ENCODE peak calls at places on chromosome 1, in six cellular contexts. One of them, this sample, is unnamed.
A peak's percentile ranks its signal among the peaks of the same experiment; 100 is the strongest.

GRCh38 chr1:198915327-198916231 is 276.7 kb downstream of the PTPRC start:
- DNase-seq in IMR-90: no peak
- DNase-seq in spleen: no peak
- DNase-seq in fibroblast of lung: no peak
- DNase-seq in heart left ventricle: no peak
- DNase-seq in cardiac muscle cell: no peak
- DNase-seq in this sample: no peak

GRCh38 chr1:56830052-56830451 is 10.8 kb upstream of the FYB2 start:
- DNase-seq in IMR-90: no peak
- DNase-seq in spleen: no peak
- DNase-seq in fibroblast of lung: no peak
- DNase-seq in heart left ventricle: no peak
- DNase-seq in cardiac muscle cell: no peak
- DNase-seq in this sample: no peak

GRCh38 chr1:93779540-93780121 is 98.0 kb upstream of the BCAR3 start:
- DNase-seq in IMR-90: peak; percentile 92
- DNase-seq in spleen: no peak
- DNase-seq in fibroblast of lung: peak; percentile 57
- DNase-seq in heart left ventricle: no peak
- DNase-seq in cardiac muscle cell: no peak
- DNase-seq in this sample: no peak

GRCh38 chr1:40316595-40317393 is at the start of gene COL9A2:
- DNase-seq in IMR-90: no peak
- DNase-seq in spleen: peak; percentile 93
- DNase-seq in fibroblast of lung: no peak
- DNase-seq in heart left ventricle: no peak
- DNase-seq in cardiac muscle cell: peak; percentile 48
- DNase-seq in this sample: no peak

GRCh38 chr1:60152886-60153285 is 79.3 kb upstream of the C1orf87 start:
- DNase-seq in IMR-90: no peak
- DNase-seq in spleen: no peak
- DNase-seq in fibroblast of lung: no peak
- DNase-seq in heart left ventricle: no peak
- DNase-seq in cardiac muscle cell: no peak
- DNase-seq in this sample: no peak

GRCh38 chr1:180262628-180263488 is 32.8 kb downstream of the LHX4 start:
- DNase-seq in IMR-90: no peak
- DNase-seq in spleen: peak; percentile 41
- DNase-seq in fibroblast of lung: no peak
- DNase-seq in heart left ventricle: no peak
- DNase-seq in cardiac muscle cell: no peak
- DNase-seq in this sample: no peak

GRCh38 chr1:108559215-108560142 is at the start of gene EEIG2:
- DNase-seq in IMR-90: peak; percentile 82
- DNase-seq in spleen: peak; percentile 98
- DNase-seq in fibroblast of lung: peak; percentile 87
- DNase-seq in heart left ventricle: peak; percentile 87
- DNase-seq in cardiac muscle cell: peak; percentile 89
- DNase-seq in this sample: peak; percentile 88

GRCh38 chr1:9890224-9890731 is 19.8 kb downstream of the CTNNBIP1 start:
- DNase-seq in IMR-90: peak; percentile 96
- DNase-seq in spleen: no peak
- DNase-seq in fibroblast of lung: peak; percentile 83
- DNase-seq in heart left ventricle: peak; percentile 77
- DNase-seq in cardiac muscle cell: no peak
- DNase-seq in this sample: no peak

GRCh38 chr1:18769140-18769539 is 90.3 kb downstream of the TAS1R2 start:
- DNase-seq in IMR-90: no peak
- DNase-seq in spleen: no peak
- DNase-seq in fibroblast of lung: no peak
- DNase-seq in heart left ventricle: no peak
- DNase-seq in cardiac muscle cell: no peak
- DNase-seq in this sample: no peak

GRCh38 chr1:232276651-232277050 is 353.3 kb downstream of the SIPA1L2 start:
- DNase-seq in IMR-90: no peak
- DNase-seq in spleen: no peak
- DNase-seq in fibroblast of lung: no peak
- DNase-seq in heart left ventricle: no peak
- DNase-seq in cardiac muscle cell: no peak
- DNase-seq in this sample: no peak

GRCh38 chr1:66349277-66349676 is 184.7 kb upstream of the SGIP1 start:
- DNase-seq in IMR-90: no peak
- DNase-seq in spleen: no peak
- DNase-seq in fibroblast of lung: no peak
- DNase-seq in heart left ventricle: no peak
- DNase-seq in cardiac muscle cell: no peak
- DNase-seq in this sample: no peak

GRCh38 chr1:214331180-214331579 is 50.2 kb downstream of the SMYD2 start:
- DNase-seq in IMR-90: no peak
- DNase-seq in spleen: no peak
- DNase-seq in fibroblast of lung: no peak
- DNase-seq in heart left ventricle: peak; percentile 64
- DNase-seq in cardiac muscle cell: no peak
- DNase-seq in this sample: no peak

GRCh38 chr1:216562383-216562782 is 139.1 kb upstream of the USH2A start:
- DNase-seq in IMR-90: peak; percentile 1
- DNase-seq in spleen: no peak
- DNase-seq in fibroblast of lung: peak; percentile 29
- DNase-seq in heart left ventricle: no peak
- DNase-seq in cardiac muscle cell: no peak
- DNase-seq in this sample: no peak

DNA sequence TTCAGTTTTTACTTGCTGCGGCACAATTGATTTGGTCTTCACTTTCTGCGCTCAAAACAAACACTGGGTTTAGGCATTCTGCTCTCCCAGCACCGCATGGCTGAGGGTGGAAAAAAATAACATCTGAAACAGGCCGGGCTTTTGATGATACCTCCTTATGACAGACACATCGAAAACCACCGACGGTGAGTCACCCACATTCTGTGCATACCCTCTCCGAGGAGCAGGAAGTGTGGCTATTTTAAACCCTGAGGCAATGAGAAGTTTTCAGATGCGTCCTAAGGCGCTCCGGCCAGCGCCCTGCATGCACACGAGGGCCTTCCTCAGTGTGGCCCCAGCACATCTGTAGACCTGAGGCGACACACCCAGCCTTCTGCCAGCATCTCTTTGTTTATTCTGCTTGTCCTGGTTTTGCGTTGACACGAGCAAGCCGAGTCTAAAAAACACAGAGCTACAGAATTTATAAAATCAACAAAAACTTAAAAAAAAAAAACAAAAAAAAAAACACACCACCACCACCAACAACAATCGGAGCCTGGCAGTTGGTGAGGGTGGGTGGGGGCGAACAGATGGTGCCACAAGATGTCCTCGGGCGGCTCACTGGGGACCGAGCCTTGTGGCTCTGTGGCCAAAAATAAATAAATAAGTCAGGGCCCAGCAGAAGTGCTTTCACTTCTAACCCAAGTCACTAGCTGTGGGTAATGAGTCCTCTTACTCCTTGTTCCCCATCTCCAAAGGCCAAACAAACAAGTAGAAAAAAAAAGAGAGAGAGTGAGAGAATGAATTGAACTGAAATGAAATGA is 162.6 kb upstream of the IRF2BP2 start:
- DNase-seq in IMR-90: peak; percentile 99
- DNase-seq in spleen: peak; percentile 90
- DNase-seq in fibroblast of lung: peak; percentile 96
- DNase-seq in heart left ventricle: peak; percentile 61
- DNase-seq in cardiac muscle cell: peak; percentile 50
- DNase-seq in this sample: no peak
- TF ChIP-seq CTCF in IMR-90: no peak
- TF ChIP-seq CTCF in spleen: no peak
- TF ChIP-seq CTCF in fibroblast of lung: no peak
- TF ChIP-seq CTCF in heart left ventricle: no peak
- TF ChIP-seq CTCF in cardiac muscle cell: no peak
- TF ChIP-seq CTCF in this sample: no peak

DNA sequence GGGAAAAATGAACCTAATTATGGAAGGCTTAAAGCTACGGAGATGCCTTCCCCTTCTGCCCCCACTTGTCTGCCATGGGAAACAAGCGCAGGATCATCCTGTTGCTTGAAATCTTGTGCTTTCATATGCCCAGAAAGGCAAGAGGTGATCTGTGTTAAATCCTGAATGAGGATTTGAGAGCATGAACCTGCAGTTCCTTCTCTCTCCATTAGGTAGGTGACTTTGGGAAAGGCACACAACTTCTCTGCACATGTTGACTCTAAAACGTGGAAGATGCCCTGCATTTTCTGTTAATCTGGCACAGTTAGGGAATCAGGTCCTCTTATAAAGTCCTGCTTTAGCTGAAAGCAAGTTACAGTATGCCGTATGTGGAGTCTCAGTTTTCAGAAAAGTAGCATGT is 46.6 kb upstream of the MTR start:
- DNase-seq in IMR-90: no peak
- DNase-seq in spleen: no peak
- DNase-seq in fibroblast of lung: no peak
- DNase-seq in heart left ventricle: no peak
- DNase-seq in cardiac muscle cell: no peak
- DNase-seq in this sample: no peak
- TF ChIP-seq CTCF in IMR-90: no peak
- TF ChIP-seq CTCF in spleen: no peak
- TF ChIP-seq CTCF in fibroblast of lung: peak; percentile 8
- TF ChIP-seq CTCF in heart left ventricle: no peak
- TF ChIP-seq CTCF in cardiac muscle cell: no peak
- TF ChIP-seq CTCF in this sample: peak; percentile 40

GRCh38 chr1:32741417-32742131 is 39.0 kb upstream of the SYNC start:
- DNase-seq in IMR-90: no peak
- DNase-seq in spleen: no peak
- DNase-seq in fibroblast of lung: no peak
- DNase-seq in heart left ventricle: no peak
- DNase-seq in cardiac muscle cell: peak; percentile 46
- DNase-seq in this sample: no peak
- TF ChIP-seq CTCF in IMR-90: peak; percentile 47
- TF ChIP-seq CTCF in spleen: peak; percentile 31
- TF ChIP-seq CTCF in fibroblast of lung: peak; percentile 53
- TF ChIP-seq CTCF in heart left ventricle: no peak
- TF ChIP-seq CTCF in cardiac muscle cell: peak; percentile 43
- TF ChIP-seq CTCF in this sample: peak; percentile 76

GRCh38 chr1:46302091-46303037 is 1.1 kb downstream of the LRRC41 start:
- DNase-seq in IMR-90: peak; percentile 52
- DNase-seq in spleen: peak; percentile 92
- DNase-seq in fibroblast of lung: peak; percentile 68
- DNase-seq in heart left ventricle: peak; percentile 54
- DNase-seq in cardiac muscle cell: peak; percentile 73
- DNase-seq in this sample: peak; percentile 93
- TF ChIP-seq CTCF in IMR-90: peak; percentile 25
- TF ChIP-seq CTCF in spleen: peak; percentile 44
- TF ChIP-seq CTCF in fibroblast of lung: no peak
- TF ChIP-seq CTCF in heart left ventricle: no peak
- TF ChIP-seq CTCF in cardiac muscle cell: peak; percentile 17
- TF ChIP-seq CTCF in this sample: peak; percentile 48

GRCh38 chr1:209796733-209797025 is 9.3 kb downstream of the IRF6 start:
- DNase-seq in IMR-90: no peak
- DNase-seq in spleen: no peak
- DNase-seq in fibroblast of lung: no peak
- DNase-seq in heart left ventricle: no peak
- DNase-seq in cardiac muscle cell: no peak
- DNase-seq in this sample: no peak
- TF ChIP-seq CTCF in IMR-90: no peak
- TF ChIP-seq CTCF in spleen: no peak
- TF ChIP-seq CTCF in fibroblast of lung: no peak
- TF ChIP-seq CTCF in heart left ventricle: no peak
- TF ChIP-seq CTCF in cardiac muscle cell: no peak
- TF ChIP-seq CTCF in this sample: no peak

GRCh38 chr1:204992940-204993339 is 50.1 kb upstream of the CNTN2 start:
- DNase-seq in IMR-90: no peak
- DNase-seq in spleen: no peak
- DNase-seq in fibroblast of lung: no peak
- DNase-seq in heart left ventricle: no peak
- DNase-seq in cardiac muscle cell: no peak
- DNase-seq in this sample: no peak

GRCh38 chr1:205001101-205001620 is 41.9 kb upstream of the CNTN2 start:
- DNase-seq in IMR-90: no peak
- DNase-seq in spleen: no peak
- DNase-seq in fibroblast of lung: no peak
- DNase-seq in heart left ventricle: no peak
- DNase-seq in cardiac muscle cell: no peak
- DNase-seq in this sample: peak; percentile 66

GRCh38 chr1:204994086-204994862 is 48.7 kb upstream of the CNTN2 start:
- DNase-seq in IMR-90: no peak
- DNase-seq in spleen: no peak
- DNase-seq in fibroblast of lung: no peak
- DNase-seq in heart left ventricle: no peak
- DNase-seq in cardiac muscle cell: no peak
- DNase-seq in this sample: no peak

GRCh38 chr1:204997616-204998015 is 45.4 kb upstream of the CNTN2 start:
- DNase-seq in IMR-90: no peak
- DNase-seq in spleen: no peak
- DNase-seq in fibroblast of lung: no peak
- DNase-seq in heart left ventricle: peak; percentile 40
- DNase-seq in cardiac muscle cell: no peak
- DNase-seq in this sample: no peak

GRCh38 chr1:204996981-204997380 is 46.0 kb upstream of the CNTN2 start:
- DNase-seq in IMR-90: no peak
- DNase-seq in spleen: no peak
- DNase-seq in fibroblast of lung: no peak
- DNase-seq in heart left ventricle: no peak
- DNase-seq in cardiac muscle cell: no peak
- DNase-seq in this sample: no peak
- TF ChIP-seq CTCF in IMR-90: no peak
- TF ChIP-seq CTCF in spleen: no peak
- TF ChIP-seq CTCF in fibroblast of lung: no peak
- TF ChIP-seq CTCF in heart left ventricle: no peak
- TF ChIP-seq CTCF in cardiac muscle cell: no peak
- TF ChIP-seq CTCF in this sample: no peak

DNA sequence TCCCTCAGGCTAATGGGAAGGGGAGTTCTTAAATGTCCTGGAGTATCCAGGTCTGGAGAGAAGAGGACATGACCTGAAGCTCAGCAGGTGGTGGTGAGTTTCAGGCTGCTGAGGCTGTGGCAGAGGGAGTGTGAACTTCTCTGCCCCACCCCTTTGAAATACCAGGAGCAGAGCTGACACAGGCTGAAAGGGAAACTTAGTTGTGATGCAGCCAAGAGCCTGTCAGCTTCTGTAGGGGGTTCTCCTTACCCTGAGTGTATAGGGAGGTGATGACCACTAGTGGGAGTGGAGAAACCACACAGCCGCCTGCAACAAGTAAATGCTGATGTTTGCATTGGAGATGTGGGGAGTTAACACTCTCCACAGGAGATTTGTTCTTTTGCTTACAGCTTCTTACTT is 152.3 kb downstream of the FCRL5 start:
- DNase-seq in IMR-90: no peak
- DNase-seq in spleen: no peak
- DNase-seq in fibroblast of lung: no peak
- DNase-seq in heart left ventricle: no peak
- DNase-seq in cardiac muscle cell: no peak
- DNase-seq in this sample: no peak
- TF ChIP-seq CTCF in IMR-90: no peak
- TF ChIP-seq CTCF in spleen: no peak
- TF ChIP-seq CTCF in fibroblast of lung: no peak
- TF ChIP-seq CTCF in heart left ventricle: no peak
- TF ChIP-seq CTCF in cardiac muscle cell: no peak
- TF ChIP-seq CTCF in this sample: no peak

This sample was measured in chondrocyte.